ENCODE peak calls at places on chromosomes 11 and 22, in seven cellular contexts. L is A549, T is suprapubic skin, F is upper lobe of left lung, M is tibial nerve, Y is stomach, J is GM12878. B is an unnamed sample. For H3K4me1, the result is how much of the 10 kb centered on the place peaks cover.

GRCh38 chr11:75593337-75593915 is 31.4 kb downstream of the SERPINH1 start:
- DNase-seq in L (no peak), T (no peak), F (no peak), M (no peak), Y (no peak), J (no peak), B (no peak)

GRCh38 chr22:38840129-38840528 is 3.7 kb downstream of the NPTXR start:
- DNase-seq in L (no peak), T (no peak), F (no peak), M (no peak), Y (no peak), J (no peak), B (no peak)

GRCh38 chr11:75133976-75134375 is 16.9 kb upstream of the SLCO2B1 start:
- DNase-seq in L (no peak), T (no peak), F (no peak), M (no peak), Y (no peak), J (no peak), B (no peak)

GRCh38 chr22:44119669-44120313 is 60.9 kb upstream of the PARVG start:
- DNase-seq in L (no peak), T (no peak), F (no peak), M (no peak), Y (no peak), J (no peak), B (peak)

GRCh38 chr11:86919557-86920210 is 35.5 kb downstream of the FZD4 start:
- DNase-seq in L (peak), T (no peak), F (no peak), M (peak), Y (no peak), J (no peak), B (no peak)

GRCh38 chr11:71342116-71342515 is 89.7 kb upstream of the SHANK2 start:
- DNase-seq in L (no peak), T (no peak), F (peak), M (no peak), Y (no peak), J (no peak), B (no peak)

GRCh38 chr11:106304274-106304673 is 226.8 kb downstream of the AASDHPPT start:
- DNase-seq in L (no peak), T (no peak), F (no peak), M (no peak), Y (no peak), J (no peak), B (no peak)

GRCh38 chr11:119759324-119759723 is 30.3 kb upstream of the NECTIN1 start:
- DNase-seq in L (no peak), T (no peak), F (no peak), M (no peak), Y (no peak), J (no peak), B (no peak)

GRCh38 chr11:971092-971690 is 45.5 kb downstream of the AP2A2 start:
- DNase-seq in L (no peak), T (no peak), F (no peak), M (no peak), Y (no peak), J (no peak), B (no peak)

DNA sequence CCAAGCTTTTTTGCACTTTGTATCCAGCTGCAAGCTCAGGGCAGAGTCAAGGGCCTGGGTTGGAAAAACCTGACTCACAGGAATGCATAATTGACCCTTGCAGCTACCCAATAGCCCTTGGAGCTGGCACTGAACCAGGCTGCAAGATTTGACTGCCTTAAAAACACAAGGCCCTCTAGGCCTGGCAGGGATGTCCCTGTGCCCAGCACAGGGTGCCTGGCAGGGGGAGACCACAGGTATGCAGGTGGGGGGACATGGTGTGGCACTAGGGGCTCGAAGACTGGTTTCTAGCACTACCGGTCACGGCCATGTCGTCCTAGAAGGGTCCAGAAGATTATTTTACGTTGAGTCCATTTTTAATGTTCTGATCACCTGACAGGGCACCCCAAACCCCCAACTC is 30.2 kb downstream of the SBF1 start:
- DNase-seq in L (peak), T (no peak), F (peak), M (peak), Y (peak), J (no peak), B (no peak)
- H3K27ac ChIP-seq in L (no peak), T (no peak), F (peak), M (no peak), Y (peak), J (no peak), B (peak)

GRCh38 chr22:46754826-46755225 is 7.6 kb upstream of the TBC1D22A start:
- DNase-seq in L (no peak), T (no peak), F (no peak), M (no peak), Y (no peak), J (no peak), B (peak)

GRCh38 chr22:46753761-46754109 is 8.7 kb upstream of the TBC1D22A start:
- DNase-seq in L (no peak), T (no peak), F (no peak), M (no peak), Y (no peak), J (no peak), B (no peak)

GRCh38 chr22:46752911-46753310 is 9.5 kb upstream of the TBC1D22A start:
- DNase-seq in L (no peak), T (no peak), F (no peak), M (no peak), Y (no peak), J (no peak), B (no peak)

GRCh38 chr22:46753360-46753759 is 9.1 kb upstream of the TBC1D22A start:
- DNase-seq in L (no peak), T (no peak), F (no peak), M (no peak), Y (no peak), J (no peak), B (no peak)

DNA sequence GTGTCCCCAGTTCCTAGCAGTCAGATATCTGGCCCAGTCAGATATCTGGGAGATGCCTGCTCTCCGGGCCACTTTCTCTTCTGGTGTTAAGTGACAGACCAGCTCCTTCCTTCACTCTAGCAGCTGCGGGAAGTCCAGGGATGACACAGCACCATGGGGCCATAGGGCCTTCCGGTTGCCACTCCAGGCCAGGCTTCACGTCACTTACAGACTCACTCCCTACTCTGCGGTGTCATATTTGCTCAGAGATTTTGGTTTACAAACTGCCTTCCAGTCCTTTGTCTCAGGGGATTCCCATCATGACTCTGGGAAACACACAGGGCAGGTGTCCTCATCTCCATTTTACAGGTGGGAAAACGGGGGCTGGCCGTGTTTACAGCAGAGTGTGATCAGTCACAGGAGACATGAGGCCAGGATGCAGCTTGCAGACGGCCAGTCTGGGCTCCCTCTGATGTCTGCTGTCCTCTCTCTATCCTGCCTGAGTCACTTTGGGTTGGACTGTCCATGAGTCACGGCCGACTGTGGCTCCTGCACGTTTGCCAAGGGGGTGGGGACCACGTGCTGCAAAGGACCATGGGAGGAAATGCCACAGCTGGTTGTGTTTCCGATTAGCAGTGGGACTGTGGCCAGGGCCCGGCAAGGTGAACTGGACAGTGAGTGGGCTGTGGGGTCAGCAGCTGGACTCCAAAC is 8.2 kb upstream of the TBC1D22A start:
- DNase-seq in L (peak), T (peak), F (peak), M (peak), Y (peak), J (no peak), B (peak)
- TF ChIP-seq EP300 in L (peak), T (no peak), F (peak), M (peak), Y (peak), J (no peak), B (no peak)

GRCh38 chr11:116791813-116792143 is at the start of gene APOA5:
- DNase-seq in L (no peak), T (no peak), F (no peak), M (no peak), Y (no peak), J (no peak), B (no peak)
- H3K4me1 ChIP-seq in L (under half), T (under half), F (under half), M (under half), Y (under half), J (under half), B (under half)

DNA sequence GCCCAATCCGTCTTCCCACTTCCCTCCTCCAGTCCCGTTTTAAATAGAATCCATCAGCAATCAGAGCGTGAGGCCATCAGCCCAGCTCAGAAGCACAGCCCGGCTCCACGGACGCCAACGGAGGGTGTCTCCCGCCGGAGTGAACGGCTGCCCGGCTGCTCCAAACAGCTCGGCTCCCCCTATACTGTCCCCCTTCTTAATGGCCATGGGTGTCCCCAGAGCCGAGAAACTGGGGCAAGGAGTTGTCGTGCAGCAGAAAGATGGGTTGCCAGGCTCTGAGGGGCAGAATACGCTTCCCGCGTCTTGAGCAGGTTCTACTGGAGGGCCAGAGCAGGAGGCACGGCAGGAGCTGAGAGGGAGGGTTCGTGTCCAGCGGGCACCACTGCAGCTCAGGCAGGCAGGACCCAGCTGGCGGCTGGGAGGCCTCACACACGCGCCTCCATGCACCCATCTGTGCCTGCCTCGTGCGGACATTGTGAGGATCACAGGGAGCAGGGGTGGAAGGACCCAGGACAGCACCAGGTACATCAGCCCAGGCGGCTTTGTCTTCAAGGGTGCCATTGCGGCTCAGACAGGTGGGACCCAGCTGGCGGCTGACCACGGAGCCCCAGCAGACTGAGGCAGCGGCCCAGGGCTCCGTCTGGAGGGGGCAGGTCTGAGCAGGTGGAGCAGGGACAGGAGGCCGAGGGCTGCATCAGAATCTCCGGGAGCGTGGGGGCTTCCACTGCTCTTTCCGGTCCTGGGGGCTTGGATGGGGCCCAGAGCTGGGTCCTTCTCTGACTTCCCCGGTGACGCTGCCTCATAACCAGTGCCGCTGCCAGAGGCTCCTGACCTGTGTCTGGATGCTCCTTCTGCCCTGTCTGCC is 882.7 kb downstream of the BRD1 start:
- DNase-seq in L (no peak), T (peak), F (peak), M (no peak), Y (peak), J (no peak), B (peak)
- H3K27ac ChIP-seq in L (no peak), T (no peak), F (no peak), M (no peak), Y (no peak), J (no peak), B (no peak)

GRCh38 chr11:34051349-34052035 is at the start of gene CAPRIN1:
- DNase-seq in L (peak), T (peak), F (peak), M (peak), Y (peak), J (peak), B (peak)

GRCh38 chr11:34053161-34053686 is 1.7 kb downstream of the CAPRIN1 start:
- DNase-seq in L (peak), T (peak), F (peak), M (peak), Y (peak), J (no peak), B (peak)

GRCh38 chr11:34052608-34053160 is 1.2 kb downstream of the CAPRIN1 start:
- DNase-seq in L (peak), T (peak), F (peak), M (no peak), Y (peak), J (no peak), B (peak)

GRCh38 chr11:34050967-34051348 is 573 bp upstream of the CAPRIN1 start:
- DNase-seq in L (no peak), T (no peak), F (no peak), M (peak), Y (no peak), J (no peak), B (no peak)

GRCh38 chr11:34052036-34052607 is 591 bp downstream of the CAPRIN1 start:
- DNase-seq in L (peak), T (peak), F (peak), M (peak), Y (peak), J (no peak), B (peak)
- TF ChIP-seq EP300 in L (no peak), T (no peak), F (peak), M (peak), Y (no peak), J (peak), B (no peak)

GRCh38 chr22:22030493-22031182 is 48.1 kb upstream of the TOP3B start:
- DNase-seq in L (peak), T (no peak), F (no peak), M (peak), Y (no peak), J (peak), B (no peak)
- H3K4me1 ChIP-seq in L (under half), T (under half), F (under half), M (under half), Y (under half), J (under half), B (under half)

B was measured in sigmoid colon.